ENCODE peak calls at places on chromosomes 6 and 20, in six cellular contexts. One of them, this sample, is unnamed.

GRCh38 chr6:160965893-160966292 is 25.7 kb upstream of the MAP3K4 start:
- DNase-seq in cardiac fibroblast: no peak
- DNase-seq in ascending aorta: no peak
- DNase-seq in LNCaP clone FGC: no peak
- DNase-seq in AG09319: no peak
- DNase-seq in heart right ventricle: no peak
- DNase-seq in this sample: no peak

GRCh38 chr6:37632989-37633550 is 64.6 kb downstream of the MDGA1 start:
- DNase-seq in cardiac fibroblast: no peak
- DNase-seq in ascending aorta: no peak
- DNase-seq in LNCaP clone FGC: no peak
- DNase-seq in AG09319: no peak
- DNase-seq in heart right ventricle: no peak
- DNase-seq in this sample: no peak

GRCh38 chr6:106146852-106147351 is 60.8 kb downstream of the PRDM1 start:
- DNase-seq in cardiac fibroblast: no peak
- DNase-seq in ascending aorta: no peak
- DNase-seq in LNCaP clone FGC: no peak
- DNase-seq in AG09319: no peak
- DNase-seq in heart right ventricle: no peak
- DNase-seq in this sample: no peak

GRCh38 chr6:162773996-162774395 is 46.2 kb downstream of the PACRG start:
- DNase-seq in cardiac fibroblast: no peak
- DNase-seq in ascending aorta: no peak
- DNase-seq in LNCaP clone FGC: no peak
- DNase-seq in AG09319: no peak
- DNase-seq in heart right ventricle: no peak
- DNase-seq in this sample: no peak

GRCh38 chr20:61440548-61441055 is 188.5 kb downstream of the CDH4 start:
- DNase-seq in cardiac fibroblast: no peak
- DNase-seq in ascending aorta: no peak
- DNase-seq in LNCaP clone FGC: no peak
- DNase-seq in AG09319: no peak
- DNase-seq in heart right ventricle: no peak
- DNase-seq in this sample: no peak

GRCh38 chr20:1357921-1358671 is 29.2 kb upstream of the SDCBP2 start:
- DNase-seq in cardiac fibroblast: no peak
- DNase-seq in ascending aorta: no peak
- DNase-seq in LNCaP clone FGC: no peak
- DNase-seq in AG09319: no peak
- DNase-seq in heart right ventricle: no peak
- DNase-seq in this sample: no peak

GRCh38 chr6:135291288-135292116 is 110.4 kb downstream of the MYB start:
- DNase-seq in cardiac fibroblast: peak; percentile 46
- DNase-seq in ascending aorta: no peak
- DNase-seq in LNCaP clone FGC: no peak
- DNase-seq in AG09319: no peak
- DNase-seq in heart right ventricle: no peak
- DNase-seq in this sample: no peak

GRCh38 chr6:144266091-144266649 is 19.0 kb upstream of the UTRN start:
- DNase-seq in cardiac fibroblast: peak; percentile 89
- DNase-seq in ascending aorta: no peak
- DNase-seq in LNCaP clone FGC: peak; percentile 55
- DNase-seq in AG09319: peak; percentile 56
- DNase-seq in heart right ventricle: peak; percentile 46
- DNase-seq in this sample: no peak

GRCh38 chr6:49541210-49541724 is 9.2 kb upstream of the C6orf141 start:
- DNase-seq in cardiac fibroblast: peak; percentile 86
- DNase-seq in ascending aorta: no peak
- DNase-seq in LNCaP clone FGC: no peak
- DNase-seq in AG09319: peak; percentile 10
- DNase-seq in heart right ventricle: no peak
- DNase-seq in this sample: no peak

GRCh38 chr6:139109558-139109957 is 25.3 kb upstream of the HECA start:
- DNase-seq in cardiac fibroblast: peak; percentile 62
- DNase-seq in ascending aorta: no peak
- DNase-seq in LNCaP clone FGC: no peak
- DNase-seq in AG09319: no peak
- DNase-seq in heart right ventricle: peak; percentile 18
- DNase-seq in this sample: no peak

GRCh38 chr20:19973920-19974620 is 43.1 kb upstream of the NAA20 start:
- DNase-seq in cardiac fibroblast: peak; percentile 90
- DNase-seq in ascending aorta: peak; percentile 79
- DNase-seq in LNCaP clone FGC: no peak
- DNase-seq in AG09319: peak; percentile 79
- DNase-seq in heart right ventricle: peak; percentile 63
- DNase-seq in this sample: no peak

GRCh38 chr6:170237999-170238740 is 52.7 kb downstream of the DLL1 start:
- DNase-seq in cardiac fibroblast: no peak
- DNase-seq in ascending aorta: no peak
- DNase-seq in LNCaP clone FGC: no peak
- DNase-seq in AG09319: no peak
- DNase-seq in heart right ventricle: no peak
- DNase-seq in this sample: no peak

DNA sequence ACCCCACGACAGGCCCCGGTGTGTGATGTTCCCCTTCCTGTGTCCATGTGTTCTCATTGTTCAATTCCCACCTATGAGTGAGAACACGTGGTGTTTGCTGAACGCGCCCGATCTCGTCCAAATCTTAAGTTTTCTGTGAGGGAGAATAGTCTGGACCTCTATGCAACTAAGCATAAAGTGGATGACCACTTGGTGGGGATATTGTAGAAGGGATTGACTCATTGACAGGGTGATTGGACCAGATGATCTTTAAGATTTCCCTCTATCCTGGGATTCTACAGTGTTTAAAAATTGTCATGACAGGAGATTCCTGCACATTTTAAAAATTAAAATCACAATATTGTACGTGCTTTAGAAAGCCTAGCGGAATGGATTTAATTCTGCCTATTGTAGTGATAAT is 141.3 kb downstream of the TRMT11 start:
- DNase-seq in cardiac fibroblast: no peak
- DNase-seq in ascending aorta: no peak
- DNase-seq in LNCaP clone FGC: no peak
- DNase-seq in AG09319: no peak
- DNase-seq in heart right ventricle: no peak
- DNase-seq in this sample: no peak
- TF ChIP-seq CTCF in cardiac fibroblast: no peak
- TF ChIP-seq CTCF in ascending aorta: no peak
- TF ChIP-seq CTCF in LNCaP clone FGC: peak; percentile 21
- TF ChIP-seq CTCF in AG09319: no peak
- TF ChIP-seq CTCF in heart right ventricle: no peak
- TF ChIP-seq CTCF in this sample: no peak

DNA sequence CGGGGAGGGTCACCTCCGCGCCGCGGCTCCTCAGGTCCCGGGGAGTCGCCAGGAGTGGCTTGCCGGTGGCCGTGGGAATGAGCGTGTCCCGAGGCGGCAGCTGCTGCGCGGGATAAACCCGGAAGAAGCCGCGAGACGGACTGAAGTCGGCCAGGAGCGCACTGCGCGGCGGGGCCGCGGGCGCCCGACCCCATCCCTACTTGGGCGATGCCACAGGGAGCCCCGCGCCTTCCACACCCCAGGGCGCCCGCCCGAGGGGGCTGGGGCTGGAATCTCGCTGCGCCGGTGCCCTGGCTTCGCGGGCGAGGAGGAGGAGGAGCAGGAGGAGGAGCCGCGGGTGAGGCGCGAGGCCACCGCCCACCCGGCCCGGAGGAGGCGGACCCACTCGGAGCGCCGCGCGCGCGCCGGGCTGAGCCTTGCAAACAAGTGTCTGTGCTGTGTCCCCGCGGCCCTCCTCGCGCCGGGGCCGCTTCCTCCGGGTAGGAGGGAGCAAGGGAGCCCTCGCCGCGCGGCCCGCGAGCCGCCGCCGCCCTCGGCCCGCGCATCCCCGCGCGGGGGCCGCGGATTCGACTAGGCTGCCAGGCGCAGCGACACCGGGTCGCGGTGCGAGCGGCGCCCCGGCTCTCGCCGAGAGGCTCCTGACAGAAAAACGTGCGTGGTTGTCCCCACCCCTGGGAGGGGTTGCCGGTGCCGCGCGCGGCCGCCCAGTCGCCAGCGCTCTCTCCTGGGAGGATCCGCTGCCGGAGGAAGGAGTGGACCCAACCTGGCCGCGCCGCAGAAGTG is at the start of gene ZDHHC14:
- DNase-seq in cardiac fibroblast: peak; percentile 88
- DNase-seq in ascending aorta: peak; percentile 66
- DNase-seq in LNCaP clone FGC: peak; percentile 46
- DNase-seq in AG09319: peak; percentile 57
- DNase-seq in heart right ventricle: peak; percentile 93
- DNase-seq in this sample: peak; percentile 54
- TF ChIP-seq CTCF in cardiac fibroblast: no peak
- TF ChIP-seq CTCF in ascending aorta: no peak
- TF ChIP-seq CTCF in LNCaP clone FGC: no peak
- TF ChIP-seq CTCF in AG09319: no peak
- TF ChIP-seq CTCF in heart right ventricle: no peak
- TF ChIP-seq CTCF in this sample: no peak

GRCh38 chr6:155549928-155550327 is 94.3 kb upstream of the NOX3 start:
- DNase-seq in cardiac fibroblast: no peak
- DNase-seq in ascending aorta: no peak
- DNase-seq in LNCaP clone FGC: no peak
- DNase-seq in AG09319: no peak
- DNase-seq in heart right ventricle: no peak
- DNase-seq in this sample: no peak
- TF ChIP-seq CTCF in cardiac fibroblast: no peak
- TF ChIP-seq CTCF in ascending aorta: no peak
- TF ChIP-seq CTCF in LNCaP clone FGC: no peak
- TF ChIP-seq CTCF in AG09319: no peak
- TF ChIP-seq CTCF in heart right ventricle: no peak
- TF ChIP-seq CTCF in this sample: no peak

DNA sequence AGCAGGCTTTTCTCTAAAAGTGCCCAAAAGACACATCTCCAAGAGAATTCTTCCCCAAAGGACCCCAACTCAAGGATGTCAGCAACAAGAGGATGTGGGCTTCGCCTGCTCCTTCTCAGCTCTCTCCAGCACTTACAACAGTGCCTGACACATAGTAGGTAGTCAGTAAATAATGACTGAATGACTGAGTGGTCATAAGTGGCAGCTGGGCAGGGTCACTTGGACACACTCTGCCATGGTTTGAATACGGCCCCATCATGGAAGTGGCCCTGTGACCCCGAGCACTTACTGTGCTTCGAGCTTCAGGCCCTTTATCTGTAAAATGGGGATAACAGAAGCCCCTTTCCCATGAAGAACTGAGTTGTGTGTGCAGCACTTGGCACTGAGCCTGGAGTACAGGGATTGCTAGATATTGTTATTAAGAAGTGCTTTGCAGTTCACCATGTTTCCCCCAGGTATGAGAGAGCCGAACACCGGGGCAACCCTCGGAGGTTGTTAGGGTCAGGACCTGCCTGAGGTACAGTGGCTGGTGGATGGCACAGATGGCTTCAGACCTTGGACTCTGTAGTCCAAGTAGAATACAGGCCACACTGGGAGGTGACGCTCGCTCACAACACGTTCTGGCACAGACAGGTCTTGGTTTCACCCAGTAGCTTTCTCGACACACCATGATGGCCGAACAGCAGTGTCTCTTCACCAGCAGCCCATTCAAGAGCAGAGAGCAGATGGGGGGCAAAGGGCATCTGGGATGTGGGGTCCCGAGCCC is 56.0 kb downstream of the NOL4L start:
- DNase-seq in cardiac fibroblast: no peak
- DNase-seq in ascending aorta: no peak
- DNase-seq in LNCaP clone FGC: no peak
- DNase-seq in AG09319: no peak
- DNase-seq in heart right ventricle: no peak
- DNase-seq in this sample: no peak
- TF ChIP-seq CTCF in cardiac fibroblast: no peak
- TF ChIP-seq CTCF in ascending aorta: no peak
- TF ChIP-seq CTCF in LNCaP clone FGC: no peak
- TF ChIP-seq CTCF in AG09319: no peak
- TF ChIP-seq CTCF in heart right ventricle: no peak
- TF ChIP-seq CTCF in this sample: no peak

GRCh38 chr6:44063561-44064059 is 63.6 kb downstream of the MRPL14 start:
- DNase-seq in cardiac fibroblast: no peak
- DNase-seq in ascending aorta: no peak
- DNase-seq in LNCaP clone FGC: no peak
- DNase-seq in AG09319: no peak
- DNase-seq in heart right ventricle: no peak
- DNase-seq in this sample: no peak

GRCh38 chr6:44064089-44064947 is 62.9 kb downstream of the MRPL14 start:
- DNase-seq in cardiac fibroblast: peak; percentile 96
- DNase-seq in ascending aorta: peak; percentile 81
- DNase-seq in LNCaP clone FGC: no peak
- DNase-seq in AG09319: peak; percentile 76
- DNase-seq in heart right ventricle: no peak
- DNase-seq in this sample: peak; percentile 85

GRCh38 chr6:44062105-44062770 is 65.0 kb downstream of the MRPL14 start:
- DNase-seq in cardiac fibroblast: no peak
- DNase-seq in ascending aorta: no peak
- DNase-seq in LNCaP clone FGC: no peak
- DNase-seq in AG09319: no peak
- DNase-seq in heart right ventricle: no peak
- DNase-seq in this sample: no peak

GRCh38 chr6:44061375-44062104 is 65.7 kb downstream of the MRPL14 start:
- DNase-seq in cardiac fibroblast: no peak
- DNase-seq in ascending aorta: no peak
- DNase-seq in LNCaP clone FGC: no peak
- DNase-seq in AG09319: no peak
- DNase-seq in heart right ventricle: no peak
- DNase-seq in this sample: no peak

DNA sequence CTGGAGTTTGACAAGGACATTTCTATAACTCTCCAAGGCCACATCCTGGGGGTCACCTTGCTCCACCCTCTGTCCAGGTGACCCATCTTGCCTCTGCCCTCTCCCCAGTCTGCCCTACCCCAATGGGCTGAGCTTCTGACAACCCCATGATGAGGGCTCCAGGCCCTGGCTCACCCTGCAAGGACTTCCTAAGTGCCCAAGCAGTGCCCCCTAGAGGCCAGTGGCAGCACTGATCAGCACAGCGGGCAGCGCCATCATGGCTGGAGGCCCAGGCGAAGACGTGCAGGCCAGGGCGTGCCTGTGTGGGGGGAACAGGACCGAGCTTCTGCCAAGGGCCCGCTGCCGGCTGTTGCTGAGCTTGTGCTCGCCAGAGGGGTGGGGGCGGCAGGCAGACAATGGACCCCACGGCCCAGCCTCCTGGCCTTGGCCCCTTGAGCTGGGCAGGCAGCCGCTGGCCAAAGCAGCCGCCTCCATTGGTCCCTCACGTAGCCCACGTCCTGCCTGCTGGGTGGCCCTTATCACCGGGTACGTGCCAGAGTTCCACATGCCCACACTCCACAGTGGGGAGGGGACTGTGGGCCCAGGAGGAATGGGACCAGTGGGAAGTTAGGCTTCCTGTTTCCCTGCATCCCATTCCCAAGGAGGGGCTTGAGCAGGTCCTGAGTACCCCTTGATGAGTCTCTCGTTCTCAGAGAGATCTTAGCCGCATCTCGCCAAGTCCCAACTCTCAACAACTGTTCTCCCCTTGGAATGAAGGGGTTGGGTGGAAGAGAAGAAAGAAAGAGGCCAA is 64.3 kb downstream of the MRPL14 start:
- DNase-seq in cardiac fibroblast: peak; percentile 50
- DNase-seq in ascending aorta: no peak
- DNase-seq in LNCaP clone FGC: no peak
- DNase-seq in AG09319: no peak
- DNase-seq in heart right ventricle: no peak
- DNase-seq in this sample: no peak
- TF ChIP-seq CTCF in cardiac fibroblast: peak; percentile 52
- TF ChIP-seq CTCF in ascending aorta: peak; percentile 22
- TF ChIP-seq CTCF in LNCaP clone FGC: peak; percentile 31
- TF ChIP-seq CTCF in AG09319: peak; percentile 28
- TF ChIP-seq CTCF in heart right ventricle: no peak
- TF ChIP-seq CTCF in this sample: no peak

This sample was measured in omental fat pad.